ENCODE peak calls at places on chromosome 2, in six cellular contexts. O is EH, R is T-helper 17 cell, H is substantia nigra, C is pancreas, N is nephron progenitor cell. S is an unnamed sample.

GRCh38 chr2:218036371-218036770 is 32.7 kb upstream of the RUFY4 start:
- DNase-seq in R (no peak), H (no peak), N (no peak), O (no peak), C (no peak), S (no peak)

GRCh38 chr2:241865957-241866858 is 3.3 kb upstream of the RTP5 start:
- DNase-seq in C (no peak), H (peak; percentile 26), O (peak; percentile 46), R (no peak), N (peak; percentile 73), S (no peak)

GRCh38 chr2:158999458-158999857 is 31.0 kb downstream of the TANC1 start:
- DNase-seq in C (no peak), N (no peak), H (no peak), O (peak; percentile 44), R (no peak), S (peak; percentile 90)

GRCh38 chr2:143575340-143575739 is 446.1 kb downstream of the ARHGAP15 start:
- DNase-seq in H (no peak), N (no peak), R (no peak), O (peak; percentile 25), C (no peak), S (no peak)

GRCh38 chr2:238024986-238025385 is 35.8 kb upstream of the SCLY start:
- DNase-seq in C (no peak), O (peak; percentile 64), N (no peak), H (no peak), R (no peak), S (no peak)

GRCh38 chr2:164620873-164621760 is at the start of gene GRB14:
- DNase-seq in R (no peak), C (peak; percentile 88), O (peak; percentile 27), N (peak; percentile 70), H (no peak), S (peak; percentile 32)

GRCh38 chr2:66665124-66665984 is 230.4 kb downstream of the MEIS1 start:
- DNase-seq in N (no peak), O (peak; percentile 76), R (no peak), C (no peak), H (no peak), S (no peak)

GRCh38 chr2:209673811-209674210 is 97.8 kb upstream of the UNC80 start:
- DNase-seq in R (no peak), H (no peak), N (no peak), O (no peak), C (no peak), S (no peak)

GRCh38 chr2:202335791-202336467 is 40.2 kb upstream of the BMPR2 start:
- DNase-seq in R (no peak), N (no peak), H (no peak), O (peak; percentile 56), C (no peak), S (no peak)

GRCh38 chr2:28487258-28487657 is 8.6 kb upstream of the PLB1 start:
- DNase-seq in R (no peak), O (no peak), H (no peak), C (no peak), N (no peak), S (no peak)

GRCh38 chr2:230153390-230153976 is 66.3 kb downstream of the SP110 start:
- DNase-seq in R (no peak), O (peak; percentile 15), H (no peak), C (no peak), N (peak; percentile 41), S (no peak)

GRCh38 chr2:98477036-98477435 is 32.4 kb downstream of the INPP4A start:
- DNase-seq in C (no peak), O (no peak), R (no peak), H (no peak), N (no peak), S (no peak)

GRCh38 chr2:61356261-61356957 is 114.5 kb downstream of the USP34 start:
- DNase-seq in H (no peak), N (no peak), O (peak; percentile 33), C (no peak), R (no peak), S (peak; percentile 43)

GRCh38 chr2:28592481-28592880 is 96.6 kb downstream of the PLB1 start:
- DNase-seq in N (no peak), C (no peak), R (no peak), O (no peak), H (no peak), S (no peak)

GRCh38 chr2:131030478-131030971 is 62.7 kb downstream of the FAM168B start:
- DNase-seq in H (peak; percentile 87), N (no peak), R (no peak), O (no peak), C (no peak), S (no peak)

GRCh38 chr2:241620419-241620769 is 16.6 kb downstream of the THAP4 start:
- DNase-seq in N (no peak), H (no peak), R (no peak), C (no peak), O (peak; percentile 30), S (no peak)

GRCh38 chr2:237510502-237511217 is 23.6 kb downstream of the MLPH start:
- DNase-seq in N (no peak), R (no peak), C (no peak), H (no peak), O (no peak), S (no peak)

GRCh38 chr2:128786296-128786695 is 467.6 kb upstream of the HS6ST1 start:
- DNase-seq in H (no peak), R (no peak), O (no peak), N (no peak), C (no peak), S (no peak)

GRCh38 chr2:133286326-133286922 is 281.8 kb downstream of the NCKAP5 start:
- DNase-seq in O (peak; percentile 94), R (no peak), N (no peak), C (no peak), H (no peak), S (no peak)

GRCh38 chr2:29841386-29842004 is 79.9 kb downstream of the ALK start:
- DNase-seq in C (no peak), O (peak; percentile 46), N (peak; percentile 47), R (no peak), H (no peak), S (peak; percentile 30)

GRCh38 chr2:224847431-224847830 is 131.3 kb upstream of the CCDC195 start:
- DNase-seq in O (no peak), R (no peak), H (no peak), C (no peak), N (no peak), S (no peak)

GRCh38 chr2:58376592-58376991 is 135.5 kb upstream of the FANCL start:
- DNase-seq in C (no peak), R (no peak), O (no peak), H (no peak), N (no peak), S (no peak)

GRCh38 chr2:20594957-20595356 is 55.9 kb downstream of the HS1BP3 start:
- DNase-seq in C (peak; percentile 13), R (no peak), N (no peak), H (no peak), O (no peak), S (no peak)

GRCh38 chr2:134202361-134202760 is 51.5 kb upstream of the MGAT5 start:
- DNase-seq in R (no peak), H (no peak), O (peak; percentile 64), C (no peak), N (no peak), S (no peak)

GRCh38 chr2:143501245-143501644 is 372.0 kb downstream of the ARHGAP15 start:
- DNase-seq in N (no peak), C (no peak), R (no peak), O (no peak), H (no peak), S (no peak)

GRCh38 chr2:111691164-111691895 is 192.7 kb downstream of the ANAPC1 start:
- DNase-seq in C (no peak), H (no peak), N (no peak), R (no peak), O (no peak), S (no peak)

GRCh38 chr2:49950635-49951034 is 796.3 kb upstream of the FSHR start:
- DNase-seq in N (no peak), O (no peak), R (no peak), C (no peak), H (no peak), S (no peak)

GRCh38 chr2:49943944-49944803 is 789.9 kb upstream of the FSHR start:
- DNase-seq in R (no peak), C (no peak), O (no peak), N (no peak), H (no peak), S (no peak)

GRCh38 chr2:48774251-48774650 is 18.7 kb upstream of the LHCGR start:
- DNase-seq in H (no peak), R (no peak), N (no peak), O (no peak), C (no peak), S (no peak)